ENCODE peak calls at places on chromosome 14, in six cellular contexts. M, I, S, A, Z and X are unnamed samples.

GRCh38 chr14:25803419-25804018 is 753.6 kb upstream of the STXBP6 start:
- DNase-seq in M (no peak), I (no peak), S (no peak), A (no peak), Z (no peak), X (no peak)

GRCh38 chr14:91396959-91397815 is 20.4 kb downstream of the CCDC88C start:
- DNase-seq in M (no peak), I (no peak), S (no peak), A (no peak), Z (no peak), X (no peak)

GRCh38 chr14:59428581-59429012 is 36.6 kb downstream of the GPR135 start:
- DNase-seq in M (no peak), I (no peak), S (peak), A (peak), Z (no peak), X (no peak)

GRCh38 chr14:102194856-102195255 is 55.2 kb downstream of the WDR20 start:
- DNase-seq in M (no peak), I (no peak), S (no peak), A (no peak), Z (no peak), X (no peak)

GRCh38 chr14:49621114-49621881 is 699 bp downstream of the MGAT2 start:
- DNase-seq in M (peak), I (peak), S (peak), A (peak), Z (peak), X (peak)

GRCh38 chr14:96261053-96261452 is 5.0 kb downstream of the BDKRB1 start:
- DNase-seq in M (no peak), I (no peak), S (no peak), A (no peak), Z (no peak), X (no peak)

GRCh38 chr14:69138189-69138535 is 14.8 kb downstream of the DCAF5 start:
- DNase-seq in M (no peak), I (no peak), S (no peak), A (peak), Z (no peak), X (no peak)

GRCh38 chr14:92425101-92425500 is 88.5 kb upstream of the RIN3 start:
- DNase-seq in M (no peak), I (no peak), S (peak), A (peak), Z (no peak), X (no peak)

GRCh38 chr14:103770902-103771301 is 55.3 kb downstream of the ZFYVE21 start:
- DNase-seq in M (no peak), I (no peak), S (no peak), A (no peak), Z (no peak), X (no peak)

GRCh38 chr14:106094654-106095189 is 568.3 kb downstream of the TMEM121 start:
- DNase-seq in M (no peak), I (no peak), S (no peak), A (no peak), Z (no peak), X (peak)

GRCh38 chr14:95255013-95255412 is 64.7 kb downstream of the CLMN start:
- DNase-seq in M (no peak), I (no peak), S (no peak), A (no peak), Z (no peak), X (no peak)

GRCh38 chr14:72948481-72949138 is 22.3 kb downstream of the DCAF4 start:
- DNase-seq in M (no peak), I (peak), S (peak), A (peak), Z (peak), X (peak)

GRCh38 chr14:99531221-99532096 is 50.2 kb downstream of the CCNK start:
- DNase-seq in M (no peak), I (no peak), S (peak), A (peak), Z (no peak), X (no peak)

GRCh38 chr14:95509512-95509911 is 6.9 kb downstream of the SYNE3 start:
- DNase-seq in M (no peak), I (no peak), S (no peak), A (no peak), Z (no peak), X (no peak)

GRCh38 chr14:51889851-51890250 is 29.4 kb downstream of the GNG2 start:
- DNase-seq in M (no peak), I (no peak), S (no peak), A (peak), Z (no peak), X (no peak)

GRCh38 chr14:63045234-63045611 is at the start of gene KCNH5:
- DNase-seq in M (peak), I (peak), S (peak), A (peak), Z (peak), X (peak)

GRCh38 chr14:105015905-105016304 is 5.0 kb downstream of the CDCA4 start:
- DNase-seq in M (no peak), I (no peak), S (no peak), A (no peak), Z (no peak), X (no peak)

GRCh38 chr14:51828017-51828797 is 32.2 kb upstream of the GNG2 start:
- DNase-seq in M (peak), I (peak), S (peak), A (no peak), Z (no peak), X (peak)

GRCh38 chr14:67480011-67480410 is 8.5 kb downstream of the TMEM229B start:
- DNase-seq in M (no peak), I (no peak), S (no peak), A (no peak), Z (no peak), X (no peak)

GRCh38 chr14:77323571-77323970 is 2.7 kb downstream of the GSTZ1 start:
- DNase-seq in M (no peak), I (no peak), S (no peak), A (no peak), Z (no peak), X (no peak)

GRCh38 chr14:36055052-36055378 is 121.5 kb downstream of the PTCSC3 start:
- DNase-seq in M (no peak), I (no peak), S (no peak), A (no peak), Z (no peak), X (no peak)